ENCODE peak calls at places on chromosome 15, in seven cellular contexts. I, P, Y, C, O, K and M are unnamed samples.

GRCh38 chr15:52673734-52674133 is 5.5 kb downstream of the ATOSA start:
- DNase-seq in O (no peak), P (no peak), K (no peak), C (no peak), I (no peak), Y (no peak), M (no peak)

GRCh38 chr15:63354771-63355650 is 26.6 kb downstream of the CA12 start:
- DNase-seq in C (no peak), Y (no peak), O (no peak), P (no peak), I (no peak), K (no peak), M (no peak)

GRCh38 chr15:99104788-99105515 is at the start of gene SYNM:
- DNase-seq in K (peak; percentile 53), Y (peak; percentile 55), P (peak; percentile 70), O (peak; percentile 50), C (peak; percentile 72), I (no peak), M (peak; percentile 73)

GRCh38 chr15:48170981-48171380 is 7.1 kb downstream of the MYEF2 start:
- DNase-seq in Y (peak; percentile 22), C (no peak), I (no peak), P (no peak), K (no peak), O (no peak), M (no peak)

GRCh38 chr15:79593119-79593869 is 161.2 kb downstream of the MINAR1 start:
- DNase-seq in K (no peak), P (no peak), C (peak; percentile 33), I (no peak), Y (no peak), O (no peak), M (no peak)

GRCh38 chr15:67927501-67928156 is 87.8 kb upstream of the RNU6-1 start:
- DNase-seq in O (no peak), I (no peak), K (no peak), Y (no peak), C (peak; percentile 67), P (no peak), M (no peak)

GRCh38 chr15:58332676-58333400 is 99.0 kb upstream of the LIPC start:
- DNase-seq in K (peak; percentile 55), Y (no peak), I (no peak), O (peak; percentile 48), P (no peak), C (peak; percentile 77), M (no peak)

GRCh38 chr15:40925495-40925862 is 3.7 kb upstream of the DLL4 start:
- DNase-seq in Y (peak; percentile 44), I (no peak), C (no peak), K (no peak), O (no peak), P (peak; percentile 64), M (no peak)

GRCh38 chr15:99251436-99251821 is at the start of gene LRRC28:
- DNase-seq in K (no peak), O (no peak), Y (no peak), C (no peak), P (peak; percentile 45), I (no peak), M (no peak)